ENCODE peak calls at places on chromosome 6, in seven cellular contexts. One of them, this sample, is unnamed. For H3K4me1, the result is how much of the 10 kb centered on the place peaks cover.

GRCh38 chr6:20438462-20439070 is 36.9 kb downstream of the E2F3 start:
- DNase-seq in trophoblast cell: no peak
- DNase-seq in H1: no peak
- DNase-seq in neuronal stem cell: peak
- DNase-seq in mesendoderm: no peak
- DNase-seq in IMR-90: no peak
- DNase-seq in H9: no peak
- DNase-seq in this sample: no peak

GRCh38 chr6:6643398-6643797 is 54.9 kb downstream of the LY86 start:
- DNase-seq in mesendoderm: no peak
- DNase-seq in IMR-90: no peak
- DNase-seq in H9: no peak
- DNase-seq in H1: no peak
- DNase-seq in neuronal stem cell: no peak
- DNase-seq in trophoblast cell: no peak
- DNase-seq in this sample: no peak

GRCh38 chr6:168277274-168277669 is 42.3 kb downstream of the DACT2 start:
- DNase-seq in mesendoderm: no peak
- DNase-seq in IMR-90: no peak
- DNase-seq in neuronal stem cell: no peak
- DNase-seq in H1: no peak
- DNase-seq in trophoblast cell: no peak
- DNase-seq in H9: no peak
- DNase-seq in this sample: no peak

GRCh38 chr6:147900191-147900830 is 391.8 kb downstream of the SAMD5 start:
- DNase-seq in trophoblast cell: no peak
- DNase-seq in neuronal stem cell: no peak
- DNase-seq in mesendoderm: peak
- DNase-seq in H1: no peak
- DNase-seq in IMR-90: peak
- DNase-seq in H9: no peak
- DNase-seq in this sample: no peak

GRCh38 chr6:13471184-13471583 is 16.2 kb downstream of the GFOD1 start:
- DNase-seq in IMR-90: no peak
- DNase-seq in H1: no peak
- DNase-seq in trophoblast cell: no peak
- DNase-seq in H9: no peak
- DNase-seq in neuronal stem cell: no peak
- DNase-seq in mesendoderm: no peak
- DNase-seq in this sample: no peak

GRCh38 chr6:100464162-100464851 is 414 bp downstream of the SIM1 start:
- DNase-seq in mesendoderm: peak
- DNase-seq in trophoblast cell: no peak
- DNase-seq in IMR-90: no peak
- DNase-seq in H1: peak
- DNase-seq in neuronal stem cell: peak
- DNase-seq in H9: peak
- DNase-seq in this sample: no peak

GRCh38 chr6:98828210-98828798 is 6.1 kb upstream of the POU3F2 start:
- DNase-seq in H1: no peak
- DNase-seq in H9: no peak
- DNase-seq in IMR-90: no peak
- DNase-seq in trophoblast cell: no peak
- DNase-seq in neuronal stem cell: peak
- DNase-seq in mesendoderm: no peak
- DNase-seq in this sample: no peak

GRCh38 chr6:107535626-107536025 is 45.7 kb downstream of the SOBP start:
- DNase-seq in H1: no peak
- DNase-seq in mesendoderm: no peak
- DNase-seq in H9: no peak
- DNase-seq in neuronal stem cell: no peak
- DNase-seq in trophoblast cell: no peak
- DNase-seq in IMR-90: no peak
- DNase-seq in this sample: no peak

GRCh38 chr6:56072856-56073255 is 174.5 kb downstream of the COL21A1 start:
- DNase-seq in H1: no peak
- DNase-seq in H9: no peak
- DNase-seq in IMR-90: no peak
- DNase-seq in trophoblast cell: no peak
- DNase-seq in neuronal stem cell: no peak
- DNase-seq in mesendoderm: no peak
- DNase-seq in this sample: peak

GRCh38 chr6:20584100-20584731 is 50.0 kb downstream of the CDKAL1 start:
- DNase-seq in H9: no peak
- DNase-seq in neuronal stem cell: no peak
- DNase-seq in H1: no peak
- DNase-seq in IMR-90: no peak
- DNase-seq in trophoblast cell: no peak
- DNase-seq in mesendoderm: no peak
- DNase-seq in this sample: no peak

GRCh38 chr6:36609582-36609981 is 15.4 kb downstream of the SRSF3 start:
- DNase-seq in mesendoderm: no peak
- DNase-seq in IMR-90: no peak
- DNase-seq in H1: no peak
- DNase-seq in H9: no peak
- DNase-seq in neuronal stem cell: no peak
- DNase-seq in trophoblast cell: no peak
- DNase-seq in this sample: no peak

GRCh38 chr6:36610576-36611336 is 16.6 kb downstream of the SRSF3 start:
- DNase-seq in H1: no peak
- DNase-seq in H9: no peak
- DNase-seq in mesendoderm: no peak
- DNase-seq in IMR-90: no peak
- DNase-seq in neuronal stem cell: no peak
- DNase-seq in trophoblast cell: no peak
- DNase-seq in this sample: no peak

GRCh38 chr6:36608788-36609563 is 14.8 kb downstream of the SRSF3 start:
- DNase-seq in IMR-90: no peak
- DNase-seq in neuronal stem cell: no peak
- DNase-seq in H9: no peak
- DNase-seq in trophoblast cell: no peak
- DNase-seq in H1: no peak
- DNase-seq in mesendoderm: no peak
- DNase-seq in this sample: no peak

GRCh38 chr6:36612101-36612625 is 18.0 kb downstream of the SRSF3 start:
- DNase-seq in mesendoderm: no peak
- DNase-seq in neuronal stem cell: no peak
- DNase-seq in trophoblast cell: no peak
- DNase-seq in H1: no peak
- DNase-seq in H9: no peak
- DNase-seq in IMR-90: no peak
- DNase-seq in this sample: no peak

GRCh38 chr6:36610041-36610440 is 15.9 kb downstream of the SRSF3 start:
- DNase-seq in H9: no peak
- DNase-seq in mesendoderm: no peak
- DNase-seq in IMR-90: no peak
- DNase-seq in neuronal stem cell: no peak
- DNase-seq in trophoblast cell: no peak
- DNase-seq in H1: no peak
- DNase-seq in this sample: no peak
- H3K4me1 ChIP-seq in H9: under half
- H3K4me1 ChIP-seq in mesendoderm: under half
- H3K4me1 ChIP-seq in IMR-90: under half
- H3K4me1 ChIP-seq in neuronal stem cell: under half
- H3K4me1 ChIP-seq in trophoblast cell: under half
- H3K4me1 ChIP-seq in H1: under half
- H3K4me1 ChIP-seq in this sample: under half

DNA sequence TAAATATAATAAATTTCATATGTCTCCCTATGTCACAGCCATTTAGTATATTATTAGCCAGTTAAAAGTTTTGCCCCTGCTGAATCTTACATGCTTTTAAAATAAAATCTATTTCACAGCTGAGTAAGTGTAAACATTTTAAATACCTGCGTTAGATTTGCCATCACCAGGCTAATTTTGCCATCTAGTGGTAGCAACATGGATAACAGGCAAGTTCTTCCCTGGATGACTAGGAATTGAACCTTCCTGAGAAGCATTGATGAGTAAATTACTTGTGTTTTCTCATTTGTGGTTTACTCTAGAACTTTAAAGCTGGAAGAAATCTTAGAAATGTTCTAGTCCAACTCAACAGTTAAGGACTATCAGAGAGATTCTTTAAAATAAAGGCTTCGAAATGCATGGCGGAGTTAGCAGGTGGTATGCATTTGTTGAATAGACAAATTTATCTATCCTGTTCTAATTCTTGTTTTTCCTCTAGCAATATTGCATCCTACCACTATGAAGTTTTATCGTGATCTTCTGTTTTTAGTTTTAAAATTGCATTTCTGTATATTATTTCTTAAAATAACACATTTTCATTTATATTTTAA is 2.6 kb downstream of the PRSS35 start:
- DNase-seq in H9: no peak
- DNase-seq in IMR-90: peak
- DNase-seq in neuronal stem cell: peak
- DNase-seq in mesendoderm: peak
- DNase-seq in trophoblast cell: peak
- DNase-seq in H1: no peak
- DNase-seq in this sample: peak
- H3K18ac ChIP-seq in H9: no peak
- H3K18ac ChIP-seq in IMR-90: no peak
- H3K18ac ChIP-seq in neuronal stem cell: no peak
- H3K18ac ChIP-seq in mesendoderm: no peak
- H3K18ac ChIP-seq in trophoblast cell: no peak
- H3K18ac ChIP-seq in H1: no peak
- H3K18ac ChIP-seq in this sample: no peak

GRCh38 chr6:37174196-37174514 is 4.2 kb downstream of the PIM1 start:
- DNase-seq in H9: no peak
- DNase-seq in neuronal stem cell: no peak
- DNase-seq in IMR-90: no peak
- DNase-seq in mesendoderm: no peak
- DNase-seq in H1: no peak
- DNase-seq in trophoblast cell: no peak
- DNase-seq in this sample: no peak
- H3K4me1 ChIP-seq in H9: under half
- H3K4me1 ChIP-seq in neuronal stem cell: under half
- H3K4me1 ChIP-seq in IMR-90: under half
- H3K4me1 ChIP-seq in mesendoderm: under half
- H3K4me1 ChIP-seq in H1: under half
- H3K4me1 ChIP-seq in trophoblast cell: under half
- H3K4me1 ChIP-seq in this sample: under half

GRCh38 chr6:112004397-112005341 is 49.2 kb upstream of the CCN6 start:
- DNase-seq in H9: no peak
- DNase-seq in IMR-90: no peak
- DNase-seq in trophoblast cell: no peak
- DNase-seq in mesendoderm: no peak
- DNase-seq in H1: no peak
- DNase-seq in neuronal stem cell: no peak
- DNase-seq in this sample: no peak

GRCh38 chr6:112008482-112008881 is 45.4 kb upstream of the CCN6 start:
- DNase-seq in H1: no peak
- DNase-seq in mesendoderm: no peak
- DNase-seq in H9: no peak
- DNase-seq in IMR-90: peak
- DNase-seq in trophoblast cell: no peak
- DNase-seq in neuronal stem cell: no peak
- DNase-seq in this sample: no peak

GRCh38 chr6:112007254-112007653 is 46.6 kb upstream of the CCN6 start:
- DNase-seq in neuronal stem cell: no peak
- DNase-seq in H1: no peak
- DNase-seq in H9: no peak
- DNase-seq in trophoblast cell: no peak
- DNase-seq in IMR-90: no peak
- DNase-seq in mesendoderm: no peak
- DNase-seq in this sample: peak

GRCh38 chr6:112010328-112010727 is 43.6 kb upstream of the CCN6 start:
- DNase-seq in IMR-90: no peak
- DNase-seq in H9: no peak
- DNase-seq in neuronal stem cell: no peak
- DNase-seq in H1: no peak
- DNase-seq in mesendoderm: no peak
- DNase-seq in trophoblast cell: no peak
- DNase-seq in this sample: no peak

GRCh38 chr6:112007805-112008204 is 46.1 kb upstream of the CCN6 start:
- DNase-seq in neuronal stem cell: no peak
- DNase-seq in H1: no peak
- DNase-seq in trophoblast cell: no peak
- DNase-seq in IMR-90: peak
- DNase-seq in mesendoderm: no peak
- DNase-seq in H9: no peak
- DNase-seq in this sample: peak
- H3K18ac ChIP-seq in neuronal stem cell: no peak
- H3K18ac ChIP-seq in H1: no peak
- H3K18ac ChIP-seq in trophoblast cell: no peak
- H3K18ac ChIP-seq in IMR-90: no peak
- H3K18ac ChIP-seq in mesendoderm: no peak
- H3K18ac ChIP-seq in H9: no peak
- H3K18ac ChIP-seq in this sample: peak

GRCh38 chr6:10621847-10622246 is 72.6 kb downstream of the C6orf52 start:
- DNase-seq in mesendoderm: peak
- DNase-seq in trophoblast cell: no peak
- DNase-seq in IMR-90: no peak
- DNase-seq in neuronal stem cell: no peak
- DNase-seq in H9: peak
- DNase-seq in H1: no peak
- DNase-seq in this sample: no peak

GRCh38 chr6:10617008-10617696 is 77.3 kb downstream of the C6orf52 start:
- DNase-seq in H9: no peak
- DNase-seq in H1: no peak
- DNase-seq in mesendoderm: no peak
- DNase-seq in neuronal stem cell: no peak
- DNase-seq in IMR-90: no peak
- DNase-seq in trophoblast cell: peak
- DNase-seq in this sample: no peak

GRCh38 chr6:10621227-10621626 is 73.2 kb downstream of the C6orf52 start:
- DNase-seq in H9: no peak
- DNase-seq in neuronal stem cell: no peak
- DNase-seq in mesendoderm: no peak
- DNase-seq in H1: no peak
- DNase-seq in trophoblast cell: no peak
- DNase-seq in IMR-90: no peak
- DNase-seq in this sample: no peak

GRCh38 chr6:10615675-10616074 is 78.7 kb downstream of the C6orf52 start:
- DNase-seq in trophoblast cell: no peak
- DNase-seq in H9: no peak
- DNase-seq in neuronal stem cell: no peak
- DNase-seq in mesendoderm: no peak
- DNase-seq in H1: no peak
- DNase-seq in IMR-90: no peak
- DNase-seq in this sample: no peak

DNA sequence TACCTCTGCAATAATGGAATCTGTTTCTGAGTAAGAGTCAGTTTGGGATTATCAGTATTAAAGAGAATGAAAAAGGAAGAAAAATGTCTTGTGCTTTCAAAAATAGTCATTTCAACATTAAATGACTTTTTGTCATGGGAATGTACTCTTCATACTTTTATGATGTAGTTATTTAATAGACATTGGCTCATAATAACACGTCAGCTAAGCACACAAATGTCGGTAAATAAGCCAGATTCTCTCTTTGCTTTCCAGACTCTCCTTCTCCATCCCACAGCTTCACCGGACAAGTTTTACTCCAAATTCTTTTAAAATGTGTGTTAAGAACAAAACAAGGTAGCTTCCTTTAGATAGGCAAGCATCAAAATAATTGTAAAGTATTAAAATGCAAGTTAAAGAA is 76.0 kb downstream of the C6orf52 start:
- DNase-seq in H9: no peak
- DNase-seq in mesendoderm: no peak
- DNase-seq in H1: no peak
- DNase-seq in trophoblast cell: no peak
- DNase-seq in IMR-90: no peak
- DNase-seq in neuronal stem cell: no peak
- DNase-seq in this sample: no peak
- H3K4me1 ChIP-seq in H9: under half
- H3K4me1 ChIP-seq in mesendoderm: under half
- H3K4me1 ChIP-seq in H1: under half
- H3K4me1 ChIP-seq in trophoblast cell: under half
- H3K4me1 ChIP-seq in IMR-90: under half
- H3K4me1 ChIP-seq in neuronal stem cell: under half
- H3K4me1 ChIP-seq in this sample: under half